ENCODE peak calls at places on chromosomes 1 and 21, in ten cellular contexts. A is CD4-positive, alpha-beta memory T cell; L is cardiac muscle cell; P is mammary epithelial cell; S is right lobe of liver; H is GM23248; Z is IMR-90; Y is heart left ventricle; C is sigmoid colon; N is adrenal gland. W is an unnamed sample.
A peak's percentile ranks its signal among the peaks of the same experiment; 100 is the strongest.

GRCh38 chr1:91278754-91279153 is 125.9 kb downstream of the HFM1 start:
- DNase-seq in Z (peak; percentile 28), Y (no peak), P (peak; percentile 1), A (no peak), H (peak; percentile 34), N (no peak), S (no peak), L (no peak), C (no peak), W (no peak)

GRCh38 chr1:66930823-66931174 is 6.0 kb downstream of the MIER1 start:
- DNase-seq in A (no peak), Y (no peak), L (no peak), Z (no peak), S (no peak), H (no peak), P (no peak), N (no peak), C (no peak), W (no peak)

GRCh38 chr1:17574502-17574901 is 35.0 kb downstream of the ARHGEF10L start:
- DNase-seq in Z (no peak), P (no peak), C (no peak), L (no peak), Y (no peak), S (no peak), A (no peak), H (no peak), N (no peak), W (no peak)

GRCh38 chr1:151325231-151325630 is 2.0 kb downstream of the PI4KB start:
- DNase-seq in C (no peak), P (no peak), H (no peak), Y (no peak), S (no peak), Z (peak; percentile 22), N (no peak), L (no peak), A (no peak), W (no peak)

GRCh38 chr1:53549781-53550180 is 90.6 kb downstream of the DMRTB1 start:
- DNase-seq in N (no peak), L (no peak), C (peak; percentile 42), H (no peak), P (no peak), S (peak; percentile 28), Z (no peak), Y (no peak), A (no peak), W (no peak)

GRCh38 chr1:167510244-167510643 is 8.1 kb downstream of the CD247 start:
- DNase-seq in Z (no peak), N (no peak), Y (no peak), P (no peak), L (no peak), S (no peak), C (no peak), A (no peak), H (no peak), W (no peak)

GRCh38 chr1:167704767-167705166 is 17.0 kb upstream of the MPZL1 start:
- DNase-seq in Z (no peak), S (no peak), C (peak; percentile 33), A (no peak), Y (no peak), P (no peak), H (no peak), L (no peak), N (no peak), W (no peak)

GRCh38 chr21:41369915-41370839 is 8.3 kb downstream of the MX2 start:
- DNase-seq in P (no peak), Y (no peak), Z (no peak), S (peak; percentile 54), A (peak; percentile 37), C (peak; percentile 48), H (no peak), N (no peak), L (no peak), W (no peak)

GRCh38 chr1:205298191-205298994 is 23.2 kb downstream of the NUAK2 start:
- DNase-seq in C (no peak), Y (no peak), Z (peak; percentile 99), A (no peak), L (no peak), S (no peak), N (no peak), P (peak; percentile 93), H (peak; percentile 98), W (no peak)

GRCh38 chr1:26220199-26220912 is 13.6 kb upstream of the CEP85 start:
- DNase-seq in N (no peak), H (no peak), Y (no peak), C (peak; percentile 22), A (no peak), L (no peak), Z (no peak), P (no peak), S (no peak), W (no peak)

GRCh38 chr21:32329331-32329730 is 30.7 kb downstream of the MRAP start:
- DNase-seq in N (peak; percentile 92), S (no peak), C (peak; percentile 76), P (no peak), H (peak; percentile 82), Z (peak; percentile 53), L (no peak), A (no peak), Y (no peak), W (no peak)

GRCh38 chr1:203281851-203282661 is 23.3 kb upstream of the BTG2 start:
- DNase-seq in Z (no peak), Y (no peak), N (peak; percentile 11), L (peak; percentile 80), P (no peak), H (no peak), A (no peak), S (no peak), C (peak; percentile 60), W (no peak)

GRCh38 chr1:156153362-156153761 is at the start of gene SEMA4A:
- DNase-seq in A (no peak), N (no peak), P (peak; percentile 79), Z (no peak), Y (no peak), C (no peak), H (no peak), S (no peak), L (no peak), W (peak; percentile 76)

DNA sequence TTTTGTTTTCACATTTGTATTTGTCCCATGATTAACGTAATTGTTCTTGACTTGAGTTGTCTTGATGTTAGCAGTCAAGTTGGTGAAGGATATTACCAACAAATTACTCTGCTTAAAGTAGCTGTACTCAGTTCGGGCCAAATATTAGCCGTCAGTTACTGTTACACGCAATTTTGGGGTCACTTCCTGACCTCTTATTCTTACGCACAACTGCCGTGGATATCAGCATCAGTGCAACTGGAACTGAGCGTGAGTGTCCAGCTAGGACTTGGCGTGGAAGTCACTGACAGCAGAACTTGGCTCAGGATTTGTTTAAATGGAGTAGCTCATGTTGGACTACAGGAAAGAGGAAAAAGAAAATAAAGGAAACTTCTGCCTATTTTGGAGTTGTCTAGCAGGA is 56.4 kb downstream of the ADAMTS1 start:
- DNase-seq in L (no peak), C (peak; percentile 89), S (no peak), P (no peak), H (no peak), Y (peak; percentile 65), A (no peak), N (peak; percentile 28), Z (peak; percentile 27), W (no peak)
- H3K36me3 ChIP-seq in L (no peaks in the 10 kb centered on the region), C (no peaks in the 10 kb centered on the region), S (no peaks in the 10 kb centered on the region), P (no peaks in the 10 kb centered on the region), H (no peaks in the 10 kb centered on the region), Y (no peaks in the 10 kb centered on the region), A (no peaks in the 10 kb centered on the region), N (no peaks in the 10 kb centered on the region), Z (no peaks in the 10 kb centered on the region), W (no peaks in the 10 kb centered on the region)

DNA sequence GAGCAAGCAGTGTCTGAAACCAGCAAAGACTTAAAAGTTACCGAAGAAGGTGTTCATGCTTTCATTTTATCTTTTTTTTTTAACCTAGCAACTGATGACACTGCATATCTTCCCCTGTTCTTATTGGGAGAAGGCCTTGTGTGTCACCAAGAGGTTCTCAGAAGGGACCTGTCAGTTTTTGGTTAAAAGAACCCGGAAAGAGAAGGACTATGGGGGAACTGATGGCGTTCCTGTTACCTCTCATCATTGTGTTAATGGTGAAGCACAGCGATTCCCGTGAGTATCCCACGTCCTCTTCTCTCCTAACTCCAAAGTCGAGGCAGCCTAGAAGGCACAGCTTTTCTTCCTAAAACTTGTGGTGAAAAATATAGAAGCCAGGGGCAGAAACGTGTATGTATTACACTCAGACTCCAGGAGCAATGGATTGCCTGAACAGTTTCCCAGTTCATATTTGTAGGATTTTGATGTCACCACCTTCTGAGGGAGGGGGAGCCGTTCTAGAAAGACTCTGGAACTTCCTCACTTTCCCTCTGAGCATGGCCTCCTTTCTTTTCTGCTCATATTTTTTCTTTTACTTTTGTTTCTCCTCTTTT is at the start of gene MR1:
- DNase-seq in S (no peak), N (peak; percentile 57), P (peak; percentile 86), A (peak; percentile 91), C (no peak), H (peak; percentile 88), Z (peak; percentile 83), Y (no peak), L (peak; percentile 61), W (peak; percentile 35)
- H3K27ac ChIP-seq in S (peak within 1 kb of the TSS; percentile 86), N (peak within 1 kb of the TSS; percentile 94), P (peak within 1 kb of the TSS; percentile 94), A (peak within 1 kb of the TSS; percentile 92), C (peak within 1 kb of the TSS; percentile 92), H (peak within 1 kb of the TSS; percentile 92), Z (peak within 1 kb of the TSS; percentile 56), Y (peak within 1 kb of the TSS; percentile 84), L (peak within 1 kb of the TSS; percentile 49), W (peak within 1 kb of the TSS; percentile 97)

DNA sequence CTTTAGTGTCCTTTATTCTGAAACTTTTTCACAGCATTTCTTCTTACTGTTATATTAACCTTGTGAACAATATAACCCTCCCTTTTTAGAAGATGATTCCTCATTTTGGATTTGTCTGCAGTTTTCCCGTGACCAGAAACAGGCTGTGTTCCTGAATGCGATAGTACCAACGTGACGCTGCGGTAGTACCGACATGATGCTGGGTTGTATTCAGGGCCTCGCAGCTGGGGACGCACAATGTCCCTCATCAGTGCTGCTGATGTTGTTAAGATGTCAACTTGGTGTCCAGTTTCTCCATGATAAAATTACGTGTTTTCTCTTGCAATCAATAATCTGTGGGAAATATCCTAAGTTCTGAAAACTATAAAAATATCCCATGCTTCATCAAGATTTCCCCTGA is 761.4 kb upstream of the TPTE start:
- DNase-seq in P (no peak), A (no peak), Z (no peak), S (no peak), L (no peak), N (no peak), H (no peak), Y (no peak), C (no peak), W (no peak)
- H3K9me3 ChIP-seq in P (peaks cover 65% of the 10 kb centered on the region), A (no peaks in the 10 kb centered on the region), Z (peaks cover 38% of the 10 kb centered on the region), S (no peaks in the 10 kb centered on the region), L (peaks cover 39% of the 10 kb centered on the region), N (no peaks in the 10 kb centered on the region), H (peaks cover 14% of the 10 kb centered on the region), Y (peaks cover 6% of the 10 kb centered on the region), C (no peaks in the 10 kb centered on the region), W (peaks cover 4% of the 10 kb centered on the region)

DNA sequence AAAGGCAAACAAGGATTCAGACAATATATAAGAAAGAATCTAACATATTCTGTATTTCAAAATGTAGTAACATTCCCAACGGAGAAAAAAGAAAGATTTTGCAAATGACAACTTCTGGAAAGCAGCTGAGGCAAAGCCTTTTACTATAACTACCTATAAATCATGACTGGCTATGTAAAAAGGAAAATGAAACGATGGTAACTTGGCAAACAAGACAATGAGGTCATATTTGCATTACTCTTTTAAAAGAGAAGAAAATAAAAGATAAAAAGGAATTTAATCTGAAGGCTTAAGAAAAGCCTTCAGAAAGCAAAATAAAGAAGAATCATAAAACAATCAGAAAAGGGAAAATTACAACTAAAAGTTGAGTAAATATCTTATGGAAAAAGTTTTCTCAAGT is 25.1 kb upstream of the ASPM start:
- DNase-seq in Y (no peak), Z (peak; percentile 28), N (no peak), C (no peak), H (peak; percentile 20), S (no peak), L (no peak), P (no peak), A (no peak), W (no peak)
- H3K36me3 ChIP-seq in Y (peaks cover 88% of the 10 kb centered on the region), Z (peaks cover 7% of the 10 kb centered on the region), N (no peaks in the 10 kb centered on the region), C (peaks cover 51% of the 10 kb centered on the region), H (peaks cover 49% of the 10 kb centered on the region), S (no peaks in the 10 kb centered on the region), L (peaks cover 49% of the 10 kb centered on the region), P (peaks cover 12% of the 10 kb centered on the region), A (peaks cover 19% of the 10 kb centered on the region), W (peaks cover 3% of the 10 kb centered on the region)

W was measured in lung.